ENCODE peak calls at places on chromosome 1, in five cellular contexts. One of them, this sample, is unnamed.

GRCh38 chr1:113905435-113905861 is 322 bp downstream of the DCLRE1B start:
- DNase-seq in IMR-90: no peak
- DNase-seq in K562: peak; percentile 56
- DNase-seq in HepG2: peak; percentile 15
- DNase-seq in H1: no peak
- DNase-seq in this sample: no peak

GRCh38 chr1:115506523-115507255 is 135.1 kb upstream of the VANGL1 start:
- DNase-seq in IMR-90: no peak
- DNase-seq in K562: no peak
- DNase-seq in HepG2: no peak
- DNase-seq in H1: no peak
- DNase-seq in this sample: no peak

GRCh38 chr1:74468982-74469603 is 43.3 kb downstream of the LRRC53 start:
- DNase-seq in IMR-90: peak; percentile 56
- DNase-seq in K562: peak; percentile 29
- DNase-seq in HepG2: peak; percentile 48
- DNase-seq in H1: no peak
- DNase-seq in this sample: peak; percentile 10

GRCh38 chr1:190328361-190328760 is 149.3 kb downstream of the BRINP3 start:
- DNase-seq in IMR-90: peak; percentile 41
- DNase-seq in K562: no peak
- DNase-seq in HepG2: no peak
- DNase-seq in H1: no peak
- DNase-seq in this sample: no peak

GRCh38 chr1:37794372-37795339 is 1.0 kb downstream of the MANEAL start:
- DNase-seq in IMR-90: no peak
- DNase-seq in K562: no peak
- DNase-seq in HepG2: no peak
- DNase-seq in H1: no peak
- DNase-seq in this sample: no peak

GRCh38 chr1:236395780-236396664 is 1.9 kb downstream of the EDARADD start:
- DNase-seq in IMR-90: no peak
- DNase-seq in K562: peak; percentile 43
- DNase-seq in HepG2: no peak
- DNase-seq in H1: no peak
- DNase-seq in this sample: no peak

GRCh38 chr1:156103521-156103947 is 11.0 kb upstream of the LMNA start:
- DNase-seq in IMR-90: peak; percentile 49
- DNase-seq in K562: no peak
- DNase-seq in HepG2: no peak
- DNase-seq in H1: no peak
- DNase-seq in this sample: no peak

GRCh38 chr1:56688522-56689026 is 43.5 kb downstream of the PRKAA2 start:
- DNase-seq in IMR-90: peak; percentile 84
- DNase-seq in K562: no peak
- DNase-seq in HepG2: peak; percentile 96
- DNase-seq in H1: no peak
- DNase-seq in this sample: peak; percentile 94

GRCh38 chr1:169087876-169088275 is 18.6 kb upstream of the ATP1B1 start:
- DNase-seq in IMR-90: no peak
- DNase-seq in K562: no peak
- DNase-seq in HepG2: no peak
- DNase-seq in H1: no peak
- DNase-seq in this sample: no peak

GRCh38 chr1:56547977-56548376 is 31.4 kb downstream of the PLPP3 start:
- DNase-seq in IMR-90: no peak
- DNase-seq in K562: no peak
- DNase-seq in HepG2: peak; percentile 39
- DNase-seq in H1: no peak
- DNase-seq in this sample: no peak

GRCh38 chr1:204828352-204828850 is 42.3 kb upstream of the NFASC start:
- DNase-seq in IMR-90: no peak
- DNase-seq in K562: peak; percentile 69
- DNase-seq in HepG2: peak; percentile 16
- DNase-seq in H1: peak; percentile 43
- DNase-seq in this sample: peak; percentile 84

DNA sequence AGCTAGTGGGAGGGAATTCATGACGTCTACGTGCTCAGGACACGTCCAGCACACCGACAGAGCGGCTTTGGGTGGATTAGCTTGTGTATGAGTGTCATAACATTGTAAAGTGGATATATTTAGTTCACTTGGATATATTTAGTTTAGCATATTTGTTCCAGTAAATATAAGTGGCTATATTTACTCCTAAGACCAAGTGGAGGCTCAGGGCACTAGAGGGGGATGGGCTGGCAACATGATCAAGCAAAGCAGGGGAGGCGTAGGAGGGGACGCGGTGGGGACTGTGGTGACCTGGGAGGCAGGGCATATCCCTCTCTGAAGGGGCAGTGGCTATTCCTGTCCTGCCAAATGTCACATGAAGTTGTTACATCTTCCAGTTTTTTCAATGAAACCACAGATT is 51.8 kb upstream of the EDN2 start:
- DNase-seq in IMR-90: no peak
- DNase-seq in K562: no peak
- DNase-seq in HepG2: no peak
- DNase-seq in H1: no peak
- DNase-seq in this sample: no peak
- TF ChIP-seq MAFK in IMR-90: no peak
- TF ChIP-seq MAFK in K562: no peak
- TF ChIP-seq MAFK in HepG2: no peak
- TF ChIP-seq MAFK in H1: no peak
- TF ChIP-seq MAFK in this sample: no peak

DNA sequence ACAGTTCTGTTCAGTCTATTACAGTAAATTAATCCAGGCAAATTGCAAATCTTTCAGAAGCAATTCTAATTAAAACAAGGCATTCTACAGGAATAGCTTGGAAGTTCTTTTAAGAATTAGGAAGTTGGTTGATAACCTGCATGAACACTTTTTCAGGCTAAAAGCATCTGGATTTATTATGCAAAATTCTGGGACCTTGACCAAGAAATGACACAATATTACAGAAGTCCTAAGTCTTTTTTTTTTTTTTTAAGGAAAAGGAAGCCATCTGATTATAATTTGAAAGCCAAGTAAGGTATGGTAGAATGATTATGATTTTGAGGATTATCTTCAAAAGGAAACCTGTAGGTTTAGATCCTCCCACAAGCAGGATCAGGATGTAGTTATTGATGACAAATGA is 74.7 kb upstream of the KCNK2 start:
- DNase-seq in IMR-90: peak; percentile 61
- DNase-seq in K562: no peak
- DNase-seq in HepG2: no peak
- DNase-seq in H1: no peak
- DNase-seq in this sample: no peak
- TF ChIP-seq MAFK in IMR-90: no peak
- TF ChIP-seq MAFK in K562: no peak
- TF ChIP-seq MAFK in HepG2: no peak
- TF ChIP-seq MAFK in H1: no peak
- TF ChIP-seq MAFK in this sample: no peak

GRCh38 chr1:147562819-147563218 is 21.5 kb downstream of the BCL9 start:
- DNase-seq in IMR-90: no peak
- DNase-seq in K562: no peak
- DNase-seq in HepG2: no peak
- DNase-seq in H1: no peak
- DNase-seq in this sample: no peak

GRCh38 chr1:147568551-147568950 is 27.2 kb downstream of the BCL9 start:
- DNase-seq in IMR-90: no peak
- DNase-seq in K562: no peak
- DNase-seq in HepG2: no peak
- DNase-seq in H1: no peak
- DNase-seq in this sample: no peak

GRCh38 chr1:147567594-147568381 is 26.5 kb downstream of the BCL9 start:
- DNase-seq in IMR-90: no peak
- DNase-seq in K562: no peak
- DNase-seq in HepG2: no peak
- DNase-seq in H1: no peak
- DNase-seq in this sample: no peak

GRCh38 chr1:147561473-147561840 is 20.2 kb downstream of the BCL9 start:
- DNase-seq in IMR-90: no peak
- DNase-seq in K562: no peak
- DNase-seq in HepG2: no peak
- DNase-seq in H1: no peak
- DNase-seq in this sample: no peak

GRCh38 chr1:147565189-147565980 is 24.1 kb downstream of the BCL9 start:
- DNase-seq in IMR-90: no peak
- DNase-seq in K562: no peak
- DNase-seq in HepG2: no peak
- DNase-seq in H1: no peak
- DNase-seq in this sample: no peak
- TF ChIP-seq MAFK in IMR-90: no peak
- TF ChIP-seq MAFK in K562: no peak
- TF ChIP-seq MAFK in HepG2: no peak
- TF ChIP-seq MAFK in H1: no peak
- TF ChIP-seq MAFK in this sample: no peak

GRCh38 chr1:11563560-11564069 is 84.7 kb downstream of the DISP3 start:
- DNase-seq in IMR-90: no peak
- DNase-seq in K562: peak; percentile 30
- DNase-seq in HepG2: no peak
- DNase-seq in H1: no peak
- DNase-seq in this sample: no peak
- TF ChIP-seq MAFK in IMR-90: no peak
- TF ChIP-seq MAFK in K562: no peak
- TF ChIP-seq MAFK in HepG2: no peak
- TF ChIP-seq MAFK in H1: no peak
- TF ChIP-seq MAFK in this sample: no peak

GRCh38 chr1:41741244-41741643 is 177.5 kb downstream of the HIVEP3 start:
- DNase-seq in IMR-90: no peak
- DNase-seq in K562: no peak
- DNase-seq in HepG2: no peak
- DNase-seq in H1: no peak
- DNase-seq in this sample: no peak
- TF ChIP-seq MAFK in IMR-90: no peak
- TF ChIP-seq MAFK in K562: no peak
- TF ChIP-seq MAFK in HepG2: no peak
- TF ChIP-seq MAFK in H1: no peak
- TF ChIP-seq MAFK in this sample: no peak

GRCh38 chr1:1359316-1359667 is 937 bp upstream of the MXRA8 start:
- DNase-seq in IMR-90: peak; percentile 83
- DNase-seq in K562: no peak
- DNase-seq in HepG2: no peak
- DNase-seq in H1: no peak
- DNase-seq in this sample: no peak
- TF ChIP-seq MAFK in IMR-90: no peak
- TF ChIP-seq MAFK in K562: no peak
- TF ChIP-seq MAFK in HepG2: no peak
- TF ChIP-seq MAFK in H1: no peak
- TF ChIP-seq MAFK in this sample: no peak

DNA sequence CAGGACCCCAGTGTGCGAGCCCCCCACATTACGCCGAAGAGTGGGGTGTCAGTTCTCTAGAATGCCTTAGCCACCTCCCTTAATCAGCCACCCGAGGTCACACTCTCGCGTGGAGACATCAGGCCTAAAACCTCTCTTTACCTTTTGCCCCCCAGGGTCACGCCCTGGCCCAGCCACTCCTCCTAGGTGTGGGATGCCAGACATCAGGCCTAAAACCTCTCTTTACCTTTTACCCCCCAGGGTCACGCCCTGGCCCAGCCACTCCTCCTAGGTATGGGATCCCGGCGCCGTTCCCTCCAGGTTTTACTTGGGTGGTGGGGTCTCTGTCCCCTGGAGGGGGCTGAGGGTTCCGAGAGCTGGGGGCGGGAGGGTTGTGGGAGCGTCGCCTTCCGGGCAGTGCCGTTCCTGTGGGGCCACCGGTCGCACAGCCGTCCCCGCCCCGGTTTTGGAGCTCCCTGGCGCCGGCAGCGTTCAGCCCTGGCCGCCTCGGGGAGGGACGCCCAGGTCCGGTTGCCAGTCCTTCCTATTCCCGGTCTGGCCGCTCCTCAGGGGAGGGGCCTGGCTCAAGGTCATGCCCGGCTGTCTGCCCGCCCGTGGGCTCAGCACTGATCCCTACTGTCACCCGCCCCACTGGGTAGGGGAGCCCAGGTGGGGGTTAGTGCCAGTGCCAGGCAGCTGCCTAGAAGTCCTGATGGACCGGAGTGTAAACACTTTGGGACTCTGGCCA is 882 bp downstream of the VPS13D start:
- DNase-seq in IMR-90: no peak
- DNase-seq in K562: peak; percentile 43
- DNase-seq in HepG2: peak; percentile 27
- DNase-seq in H1: no peak
- DNase-seq in this sample: no peak
- TF ChIP-seq MAFK in IMR-90: no peak
- TF ChIP-seq MAFK in K562: no peak
- TF ChIP-seq MAFK in HepG2: no peak
- TF ChIP-seq MAFK in H1: no peak
- TF ChIP-seq MAFK in this sample: no peak

This sample was measured in A549.